ENCODE peak calls at places on chromosome 2, in four cellular contexts. E is HAP-1, R is mesothelial cell of epicardium, W is GM13976. I is an unnamed sample.
A peak's percentile ranks its signal among the peaks of the same experiment; 100 is the strongest.

GRCh38 chr2:84285056-84285747 is 173.9 kb downstream of the SUCLG1 start:
- DNase-seq in E (no peak), W (no peak), R (no peak), I (no peak)

GRCh38 chr2:161077367-161078210 is 82.6 kb upstream of the TANK start:
- DNase-seq in R (no peak), E (no peak), W (peak; percentile 12), I (no peak)

GRCh38 chr2:212274215-212274614 is 264.4 kb downstream of the ERBB4 start:
- DNase-seq in E (no peak), R (no peak), W (no peak), I (no peak)

GRCh38 chr2:230068658-230069080 is at the start of gene SLC16A14:
- DNase-seq in W (peak; percentile 38), R (no peak), E (peak; percentile 62), I (peak; percentile 85)

GRCh38 chr2:33599175-33599942 is at the start of gene FAM98A:
- DNase-seq in R (peak; percentile 99), W (peak; percentile 97), E (peak; percentile 99), I (peak; percentile 98)

GRCh38 chr2:202051499-202052161 is 18.0 kb downstream of the FZD7 start:
- DNase-seq in W (no peak), R (no peak), E (no peak), I (peak; percentile 54)

GRCh38 chr2:163736433-163737168 is 793 bp upstream of the FIGN start:
- DNase-seq in E (peak; percentile 81), R (peak; percentile 42), W (peak; percentile 13), I (no peak)

GRCh38 chr2:239814917-239815637 is 210.1 kb downstream of the NDUFA10 start:
- DNase-seq in W (no peak), E (no peak), R (peak; percentile 16), I (no peak)

GRCh38 chr2:182980652-182981051 is 57.6 kb downstream of the NCKAP1 start:
- DNase-seq in R (no peak), E (no peak), W (no peak), I (no peak)

GRCh38 chr2:203328735-203329549 is 748 bp downstream of the ABI2 start:
- DNase-seq in E (peak; percentile 71), W (peak; percentile 79), R (peak; percentile 30), I (peak; percentile 46)

GRCh38 chr2:241796209-241796608 is 12.8 kb upstream of the NEU4 start:
- DNase-seq in E (no peak), W (peak; percentile 22), R (no peak), I (no peak)

GRCh38 chr2:160139350-160139749 is 60.7 kb downstream of the ITGB6 start:
- DNase-seq in R (no peak), W (no peak), E (no peak), I (no peak)

GRCh38 chr2:18369750-18370149 is 190.7 kb downstream of the RDH14 start:
- DNase-seq in R (no peak), W (no peak), E (no peak), I (no peak)

GRCh38 chr2:36615214-36615613 is 17.2 kb upstream of the FEZ2 start:
- DNase-seq in E (no peak), R (no peak), W (no peak), I (no peak)

I was measured in G401.